ENCODE peak calls at places on chromosomes 7 and 10, in five cellular contexts. One of them, this sample, is unnamed.

GRCh38 chr10:97827778-97828291 is 21.8 kb upstream of the GOLGA7B start:
- DNase-seq in endothelial cell: no peak
- DNase-seq in RWPE2: no peak
- DNase-seq in mesothelial cell of epicardium: no peak
- DNase-seq in GM12878: no peak
- DNase-seq in this sample: no peak

GRCh38 chr10:46541017-46541661 is 15.3 kb downstream of the GPRIN2 start:
- DNase-seq in endothelial cell: peak
- DNase-seq in RWPE2: peak
- DNase-seq in mesothelial cell of epicardium: peak
- DNase-seq in GM12878: no peak
- DNase-seq in this sample: peak

GRCh38 chr7:71904486-71904885 is 507.7 kb downstream of the CALN1 start:
- DNase-seq in endothelial cell: no peak
- DNase-seq in RWPE2: no peak
- DNase-seq in mesothelial cell of epicardium: no peak
- DNase-seq in GM12878: no peak
- DNase-seq in this sample: no peak

GRCh38 chr10:30804478-30805055 is 175.0 kb upstream of the LYZL2 start:
- DNase-seq in endothelial cell: no peak
- DNase-seq in RWPE2: no peak
- DNase-seq in mesothelial cell of epicardium: no peak
- DNase-seq in GM12878: no peak
- DNase-seq in this sample: no peak

GRCh38 chr10:42646214-42646613 is 7.8 kb upstream of the ZNF33B start:
- DNase-seq in endothelial cell: no peak
- DNase-seq in RWPE2: no peak
- DNase-seq in mesothelial cell of epicardium: no peak
- DNase-seq in GM12878: no peak
- DNase-seq in this sample: no peak

GRCh38 chr10:59907918-59908807 is 1.8 kb upstream of the CCDC6 start:
- DNase-seq in endothelial cell: peak
- DNase-seq in RWPE2: no peak
- DNase-seq in mesothelial cell of epicardium: no peak
- DNase-seq in GM12878: no peak
- DNase-seq in this sample: no peak

GRCh38 chr10:130751851-130752250 is 559.7 kb downstream of the TCERG1L start:
- DNase-seq in endothelial cell: no peak
- DNase-seq in RWPE2: no peak
- DNase-seq in mesothelial cell of epicardium: peak
- DNase-seq in GM12878: no peak
- DNase-seq in this sample: peak

GRCh38 chr7:78221961-78222751 is 423.6 kb downstream of the PHTF2 start:
- DNase-seq in endothelial cell: no peak
- DNase-seq in RWPE2: no peak
- DNase-seq in mesothelial cell of epicardium: no peak
- DNase-seq in GM12878: no peak
- DNase-seq in this sample: no peak

GRCh38 chr10:9603972-9604371 is 1413.7 kb upstream of the CELF2 start:
- DNase-seq in endothelial cell: no peak
- DNase-seq in RWPE2: no peak
- DNase-seq in mesothelial cell of epicardium: no peak
- DNase-seq in GM12878: no peak
- DNase-seq in this sample: no peak

GRCh38 chr10:9602930-9603459 is 1414.7 kb upstream of the CELF2 start:
- DNase-seq in endothelial cell: no peak
- DNase-seq in RWPE2: no peak
- DNase-seq in mesothelial cell of epicardium: no peak
- DNase-seq in GM12878: no peak
- DNase-seq in this sample: no peak

GRCh38 chr10:9605231-9605630 is 1412.4 kb upstream of the CELF2 start:
- DNase-seq in endothelial cell: no peak
- DNase-seq in RWPE2: no peak
- DNase-seq in mesothelial cell of epicardium: no peak
- DNase-seq in GM12878: no peak
- DNase-seq in this sample: no peak

GRCh38 chr10:9613338-9613737 is 1404.3 kb upstream of the CELF2 start:
- DNase-seq in endothelial cell: no peak
- DNase-seq in RWPE2: no peak
- DNase-seq in mesothelial cell of epicardium: no peak
- DNase-seq in GM12878: peak
- DNase-seq in this sample: no peak

DNA sequence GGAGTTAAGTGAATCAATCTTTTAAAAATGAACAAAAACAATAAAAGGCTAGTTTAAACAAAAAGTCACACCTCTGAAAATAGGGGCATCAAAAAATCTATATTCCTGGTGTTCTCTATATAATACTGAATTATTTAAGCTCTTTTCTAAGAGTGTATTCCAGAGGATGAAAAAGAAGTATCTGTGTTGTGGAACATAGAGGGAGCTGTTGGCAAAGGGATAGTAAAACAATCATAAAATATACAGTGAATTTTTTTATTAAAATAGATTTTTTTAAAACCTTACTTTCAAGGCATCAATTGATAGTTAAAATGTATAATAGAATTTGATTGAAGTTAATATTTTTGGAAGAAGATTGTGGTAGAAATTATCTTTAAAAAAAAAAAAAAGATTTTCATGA is 1409.1 kb upstream of the CELF2 start:
- DNase-seq in endothelial cell: no peak
- DNase-seq in RWPE2: no peak
- DNase-seq in mesothelial cell of epicardium: no peak
- DNase-seq in GM12878: no peak
- DNase-seq in this sample: no peak
- TF ChIP-seq CTCF in endothelial cell: no peak
- TF ChIP-seq CTCF in RWPE2: peak
- TF ChIP-seq CTCF in mesothelial cell of epicardium: peak
- TF ChIP-seq CTCF in GM12878: no peak
- TF ChIP-seq CTCF in this sample: peak

DNA sequence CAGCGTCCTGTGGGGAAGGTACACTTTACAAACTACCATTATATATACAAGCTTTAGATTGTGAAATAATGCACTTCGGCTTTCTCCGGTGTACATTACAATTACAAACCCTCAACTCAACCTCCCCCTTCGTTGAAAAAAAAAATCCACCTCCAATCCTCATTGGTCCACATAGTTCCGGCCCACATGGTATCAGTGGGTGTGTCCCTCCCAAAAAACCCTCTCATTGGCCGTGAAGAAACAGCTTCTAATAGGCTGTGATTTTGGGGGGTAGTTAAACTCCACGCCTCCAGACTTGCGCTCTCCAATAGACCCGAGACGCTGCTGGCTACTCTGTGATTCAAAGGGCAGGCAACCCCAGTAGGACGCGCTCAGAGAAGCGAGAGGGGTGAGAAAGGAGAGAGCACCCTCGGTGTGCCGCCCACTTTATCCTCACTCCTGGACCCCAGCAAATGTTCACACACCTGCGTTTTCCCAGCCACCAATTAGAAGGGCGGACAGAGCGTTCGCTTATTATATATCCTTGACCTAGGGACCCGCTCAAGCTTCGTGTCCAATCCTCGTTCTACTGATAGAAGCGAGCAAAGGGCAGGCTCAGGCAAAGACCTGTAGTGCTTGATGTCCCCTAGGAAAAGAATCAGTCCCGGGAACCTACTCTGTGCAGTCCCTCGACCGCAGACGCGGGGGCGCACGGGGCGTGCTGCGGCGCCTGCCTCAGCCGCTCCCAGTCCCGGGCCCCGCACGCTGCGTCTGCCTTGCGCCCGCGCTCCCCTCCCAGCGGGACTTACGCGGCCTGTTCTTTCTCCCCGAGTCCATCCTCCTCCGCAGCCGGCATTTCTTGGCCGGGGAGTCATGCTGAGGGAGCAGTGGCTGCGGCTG is 991 bp downstream of the PANK1 start:
- DNase-seq in endothelial cell: peak
- DNase-seq in RWPE2: peak
- DNase-seq in mesothelial cell of epicardium: peak
- DNase-seq in GM12878: peak
- DNase-seq in this sample: peak
- TF ChIP-seq CTCF in endothelial cell: no peak
- TF ChIP-seq CTCF in RWPE2: no peak
- TF ChIP-seq CTCF in mesothelial cell of epicardium: no peak
- TF ChIP-seq CTCF in GM12878: no peak
- TF ChIP-seq CTCF in this sample: peak

DNA sequence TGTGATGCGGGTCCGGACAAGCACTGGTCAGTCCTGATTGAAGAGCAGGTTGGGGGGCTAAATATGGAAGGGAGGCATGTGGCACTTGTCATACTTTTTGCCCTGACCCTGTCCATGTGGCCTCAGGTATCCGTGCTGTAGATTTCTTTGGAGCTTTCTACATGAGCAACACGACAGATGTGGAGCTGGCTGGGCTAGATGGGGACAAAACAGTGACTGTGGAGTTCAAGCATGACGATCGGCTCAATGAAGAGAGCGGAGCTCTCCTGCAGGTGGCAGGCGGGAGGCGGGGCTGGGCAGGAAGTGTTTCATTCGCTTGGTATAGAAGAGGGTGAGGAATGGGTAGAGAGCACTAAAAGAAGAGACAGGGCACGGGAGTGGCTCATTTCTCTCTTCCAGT is 13.0 kb upstream of the CHCHD1 start:
- DNase-seq in endothelial cell: no peak
- DNase-seq in RWPE2: no peak
- DNase-seq in mesothelial cell of epicardium: no peak
- DNase-seq in GM12878: no peak
- DNase-seq in this sample: no peak
- TF ChIP-seq CTCF in endothelial cell: no peak
- TF ChIP-seq CTCF in RWPE2: no peak
- TF ChIP-seq CTCF in mesothelial cell of epicardium: no peak
- TF ChIP-seq CTCF in GM12878: peak
- TF ChIP-seq CTCF in this sample: no peak

GRCh38 chr7:151629873-151630272 is 110.2 kb upstream of the RHEB start:
- DNase-seq in endothelial cell: no peak
- DNase-seq in RWPE2: no peak
- DNase-seq in mesothelial cell of epicardium: no peak
- DNase-seq in GM12878: no peak
- DNase-seq in this sample: no peak

GRCh38 chr7:151632750-151633515 is 113.2 kb upstream of the RHEB start:
- DNase-seq in endothelial cell: peak
- DNase-seq in RWPE2: no peak
- DNase-seq in mesothelial cell of epicardium: no peak
- DNase-seq in GM12878: peak
- DNase-seq in this sample: no peak

GRCh38 chr7:151630349-151630748 is 110.7 kb upstream of the RHEB start:
- DNase-seq in endothelial cell: no peak
- DNase-seq in RWPE2: no peak
- DNase-seq in mesothelial cell of epicardium: no peak
- DNase-seq in GM12878: no peak
- DNase-seq in this sample: no peak

GRCh38 chr7:151631968-151632749 is 112.5 kb upstream of the RHEB start:
- DNase-seq in endothelial cell: peak
- DNase-seq in RWPE2: no peak
- DNase-seq in mesothelial cell of epicardium: peak
- DNase-seq in GM12878: peak
- DNase-seq in this sample: no peak

GRCh38 chr7:151631149-151631967 is 111.7 kb upstream of the RHEB start:
- DNase-seq in endothelial cell: no peak
- DNase-seq in RWPE2: no peak
- DNase-seq in mesothelial cell of epicardium: peak
- DNase-seq in GM12878: peak
- DNase-seq in this sample: no peak
- TF ChIP-seq CTCF in endothelial cell: no peak
- TF ChIP-seq CTCF in RWPE2: no peak
- TF ChIP-seq CTCF in mesothelial cell of epicardium: no peak
- TF ChIP-seq CTCF in GM12878: no peak
- TF ChIP-seq CTCF in this sample: peak

GRCh38 chr7:66138994-66139752 is 24.5 kb downstream of the CRCP start:
- DNase-seq in endothelial cell: no peak
- DNase-seq in RWPE2: no peak
- DNase-seq in mesothelial cell of epicardium: no peak
- DNase-seq in GM12878: no peak
- DNase-seq in this sample: no peak

GRCh38 chr7:66143876-66144332 is 29.3 kb downstream of the CRCP start:
- DNase-seq in endothelial cell: no peak
- DNase-seq in RWPE2: no peak
- DNase-seq in mesothelial cell of epicardium: no peak
- DNase-seq in GM12878: no peak
- DNase-seq in this sample: no peak

GRCh38 chr7:66142996-66143395 is 28.3 kb downstream of the CRCP start:
- DNase-seq in endothelial cell: no peak
- DNase-seq in RWPE2: no peak
- DNase-seq in mesothelial cell of epicardium: no peak
- DNase-seq in GM12878: no peak
- DNase-seq in this sample: no peak

GRCh38 chr7:66142334-66142733 is 27.7 kb downstream of the CRCP start:
- DNase-seq in endothelial cell: no peak
- DNase-seq in RWPE2: no peak
- DNase-seq in mesothelial cell of epicardium: no peak
- DNase-seq in GM12878: no peak
- DNase-seq in this sample: no peak

DNA sequence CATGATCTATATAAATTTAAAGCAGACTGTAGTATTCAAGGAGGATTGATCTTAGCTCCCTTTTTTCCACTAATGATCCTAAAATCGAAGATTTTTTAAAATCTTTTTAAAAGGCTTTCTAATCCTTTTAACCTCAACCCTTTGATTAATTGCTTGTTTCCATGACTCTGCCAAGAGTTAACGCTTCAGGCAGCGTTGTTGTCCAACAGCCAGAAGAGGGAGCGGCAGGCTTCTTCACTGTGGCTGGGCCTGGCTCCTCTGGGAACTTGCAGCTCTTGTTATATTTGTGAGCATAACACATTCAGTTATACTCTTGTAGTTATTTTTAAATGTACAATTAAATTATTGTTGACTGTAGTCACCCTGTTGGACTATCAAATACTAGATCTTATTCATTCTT is 26.3 kb downstream of the CRCP start:
- DNase-seq in endothelial cell: peak
- DNase-seq in RWPE2: no peak
- DNase-seq in mesothelial cell of epicardium: peak
- DNase-seq in GM12878: no peak
- DNase-seq in this sample: no peak
- TF ChIP-seq CTCF in endothelial cell: no peak
- TF ChIP-seq CTCF in RWPE2: peak
- TF ChIP-seq CTCF in mesothelial cell of epicardium: peak
- TF ChIP-seq CTCF in GM12878: no peak
- TF ChIP-seq CTCF in this sample: peak

This sample was measured in chondrocyte.